ENCODE peak calls at places on chromosome 12, in four cellular contexts. P is brain microvascular endothelial cell, B is SK-N-MC, U is ovary. O is an unnamed sample.

GRCh38 chr12:24625103-24625502 is 323.8 kb downstream of the BCAT1 start:
- DNase-seq in B (no peak), P (no peak), U (no peak), O (no peak)

GRCh38 chr12:62848418-62848817 is 86.5 kb downstream of the PPM1H start:
- DNase-seq in U (no peak), B (no peak), P (peak; percentile 92), O (peak; percentile 93)

GRCh38 chr12:6052940-6053329 is 71.5 kb downstream of the VWF start:
- DNase-seq in B (no peak), U (no peak), P (peak; percentile 40), O (peak; percentile 39)

GRCh38 chr12:43066471-43066870 is 476.9 kb upstream of the PRICKLE1 start:
- DNase-seq in P (no peak), U (no peak), B (no peak), O (no peak)

GRCh38 chr12:24709201-24709600 is 239.7 kb downstream of the BCAT1 start:
- DNase-seq in P (peak; percentile 7), B (no peak), U (no peak), O (peak; percentile 20)

GRCh38 chr12:131482199-131482598 is 228.7 kb upstream of the SFSWAP start:
- DNase-seq in U (no peak), B (no peak), P (no peak), O (no peak)

GRCh38 chr12:111034911-111035577 is 114.7 kb upstream of the MYL2 start:
- DNase-seq in B (no peak), P (no peak), U (no peak), O (peak; percentile 63)

GRCh38 chr12:131057722-131058515 is 104.2 kb downstream of the ADGRD1 start:
- DNase-seq in P (no peak), U (no peak), B (no peak), O (no peak)

GRCh38 chr12:95083938-95084337 is 10.5 kb upstream of the NR2C1 start:
- DNase-seq in U (peak; percentile 37), P (peak; percentile 32), B (no peak), O (peak; percentile 39)

GRCh38 chr12:122437656-122438121 is 15.2 kb upstream of the CLIP1 start:
- DNase-seq in U (peak; percentile 48), P (no peak), B (no peak), O (peak; percentile 86)

GRCh38 chr12:1531160-1531653 is 63.2 kb downstream of the FBXL14 start:
- DNase-seq in P (no peak), B (no peak), U (peak; percentile 17), O (peak; percentile 34)

GRCh38 chr12:12048714-12049113 is 22.0 kb upstream of the BCL2L14 start:
- DNase-seq in P (no peak), B (no peak), U (no peak), O (no peak)

GRCh38 chr12:71092290-71092689 is 65.5 kb downstream of the TSPAN8 start:
- DNase-seq in U (no peak), B (no peak), P (peak; percentile 49), O (no peak)

GRCh38 chr12:97921957-97922722 is 459.5 kb downstream of the RMST start:
- DNase-seq in B (no peak), P (peak; percentile 2), U (no peak), O (peak; percentile 28)

GRCh38 chr12:129772463-129773169 is 131.2 kb downstream of the TMEM132D start:
- DNase-seq in U (no peak), B (no peak), P (peak; percentile 88), O (peak; percentile 79)

GRCh38 chr12:79409562-79409961 is 281.2 kb downstream of the PAWR start:
- DNase-seq in U (no peak), P (peak; percentile 72), B (peak; percentile 75), O (peak; percentile 58)

GRCh38 chr12:48979602-48980388 is 1.7 kb downstream of the WNT1 start:
- DNase-seq in B (no peak), P (no peak), U (no peak), O (no peak)

GRCh38 chr12:94690199-94690695 is 39.9 kb upstream of the TMCC3 start:
- DNase-seq in P (no peak), U (no peak), B (no peak), O (no peak)

GRCh38 chr12:125687403-125687802 is 622.2 kb downstream of the AACS start:
- DNase-seq in B (no peak), P (no peak), U (no peak), O (no peak)

GRCh38 chr12:98594050-98594853 is 766 bp downstream of the SLC25A3 start:
- DNase-seq in B (no peak), U (no peak), P (no peak), O (peak; percentile 21)

GRCh38 chr12:1869145-1869544 is 48.8 kb downstream of the LRTM2 start:
- DNase-seq in P (no peak), U (no peak), B (no peak), O (no peak)

GRCh38 chr12:80218925-80219714 is 119.8 kb downstream of the OTOGL start:
- DNase-seq in P (no peak), B (no peak), U (no peak), O (no peak)

GRCh38 chr12:120453977-120454376 is 7.7 kb downstream of the GATC start:
- DNase-seq in P (no peak), U (no peak), B (no peak), O (no peak)

GRCh38 chr12:90854136-90854689 is 100.8 kb downstream of the CCER1 start:
- DNase-seq in B (peak; percentile 37), P (peak; percentile 37), U (no peak), O (no peak)

GRCh38 chr12:127943481-127944210 is 323.3 kb upstream of the TMEM132C start:
- DNase-seq in B (no peak), P (peak; percentile 48), U (no peak), O (peak; percentile 56)

GRCh38 chr12:51323317-51323960 is 535 bp downstream of the BIN2 start:
- DNase-seq in U (no peak), B (no peak), P (no peak), O (no peak)

GRCh38 chr12:93087836-93088610 is 158.9 kb upstream of the EEA1 start:
- DNase-seq in B (no peak), U (no peak), P (no peak), O (no peak)

GRCh38 chr12:119006749-119007148 is 25.4 kb downstream of the SRRM4 start:
- DNase-seq in U (no peak), B (no peak), P (no peak), O (no peak)

GRCh38 chr12:47458273-47458672 is 247.6 kb downstream of the RPAP3 start:
- DNase-seq in B (no peak), P (no peak), U (no peak), O (no peak)

GRCh38 chr12:117363263-117363662 is 1.8 kb upstream of the NOS1 start:
- DNase-seq in P (no peak), U (no peak), B (no peak), O (no peak)

GRCh38 chr12:2826721-2827515 is 7.9 kb downstream of the NRIP2 start:
- DNase-seq in P (peak; percentile 44), U (no peak), B (no peak), O (no peak)